ENCODE peak calls at places on chromosomes 6 and 20, in six cellular contexts. E is heart left ventricle; J is tibial artery; T is effector memory CD4-positive, alpha-beta T cell; N is COR-L47; A is left ventricle myocardium superior. H is an unnamed sample.
A peak's percentile ranks its signal among the peaks of the same experiment; 100 is the strongest.

GRCh38 chr6:135576055-135576454 is 78.5 kb upstream of the AHI1 start:
- DNase-seq in J (no peak), N (no peak), T (no peak), A (no peak), E (no peak), H (no peak)

GRCh38 chr20:10115021-10115420 is 80.2 kb downstream of the ANKEF1 start:
- DNase-seq in J (no peak), N (no peak), E (no peak), A (no peak), T (no peak), H (no peak)

GRCh38 chr6:170201361-170201760 is 89.5 kb downstream of the DLL1 start:
- DNase-seq in N (no peak), T (no peak), E (no peak), A (no peak), J (no peak), H (no peak)

GRCh38 chr6:143196525-143197225 is 136.0 kb downstream of the AIG1 start:
- DNase-seq in N (no peak), E (no peak), A (no peak), T (no peak), J (no peak), H (no peak)

GRCh38 chr20:48908661-48909316 is 12.7 kb upstream of the ARFGEF2 start:
- DNase-seq in N (no peak), A (no peak), E (no peak), T (no peak), J (peak; percentile 24), H (peak; percentile 64)

GRCh38 chr6:32973144-32973854 is 4.9 kb downstream of the BRD2 start:
- DNase-seq in N (peak; percentile 62), T (peak; percentile 72), E (peak; percentile 51), A (no peak), J (no peak), H (peak; percentile 55)

GRCh38 chr6:31042801-31043200 is 32.5 kb downstream of the MUC22 start:
- DNase-seq in A (peak; percentile 48), T (no peak), J (no peak), N (peak; percentile 67), E (peak; percentile 48), H (no peak)

GRCh38 chr6:26064619-26065257 is 22.5 kb upstream of the HFE start:
- DNase-seq in J (no peak), A (no peak), N (peak; percentile 43), T (peak; percentile 17), E (no peak), H (no peak)

GRCh38 chr20:32457476-32457986 is 99.4 kb downstream of the ASXL1 start:
- DNase-seq in N (peak; percentile 63), J (no peak), A (peak; percentile 80), E (peak; percentile 83), T (no peak), H (peak; percentile 31)

GRCh38 chr6:100116409-100117194 is 122.6 kb upstream of the MCHR2 start:
- DNase-seq in A (no peak), E (no peak), T (no peak), N (peak; percentile 61), J (no peak), H (no peak)